ENCODE peak calls at places on chromosomes 6 and 20, in nine cellular contexts. Q, N, T, S, X, P, Y, G and L are unnamed samples.

GRCh38 chr20:49887251-49887827 is 28.0 kb downstream of the SPATA2 start:
- DNase-seq in N (no peak), Y (no peak), Q (no peak), X (no peak), G (no peak), S (no peak), P (no peak), T (no peak), L (no peak)

GRCh38 chr6:136378888-136379287 is 89.2 kb upstream of the BCLAF1 start:
- DNase-seq in P (no peak), Q (no peak), S (no peak), X (no peak), N (no peak), G (no peak), T (no peak), Y (no peak), L (no peak)

GRCh38 chr6:128455959-128456358 is 64.4 kb downstream of the PTPRK start:
- DNase-seq in P (no peak), S (no peak), Q (no peak), N (no peak), Y (no peak), T (no peak), X (no peak), G (no peak), L (no peak)

GRCh38 chr6:147547369-147547902 is 38.9 kb downstream of the SAMD5 start:
- DNase-seq in N (no peak), Y (no peak), G (no peak), X (no peak), T (no peak), S (peak), P (no peak), Q (no peak), L (no peak)

GRCh38 chr6:137362878-137363804 is 131.1 kb downstream of the OLIG3 start:
- DNase-seq in X (no peak), Q (no peak), Y (no peak), P (no peak), T (no peak), G (no peak), S (no peak), N (no peak), L (no peak)

GRCh38 chr6:44735631-44735963 is 348.1 kb downstream of the CDC5L start:
- DNase-seq in Y (peak), Q (no peak), N (no peak), G (no peak), X (peak), P (peak), T (no peak), S (no peak), L (no peak)

GRCh38 chr6:169723991-169724553 is at the start of gene PHF10:
- DNase-seq in P (peak), N (peak), X (peak), Q (no peak), G (no peak), T (peak), S (peak), Y (no peak), L (no peak)

GRCh38 chr6:40885139-40885774 is 153.8 kb downstream of the UNC5CL start:
- DNase-seq in Q (no peak), T (no peak), X (no peak), G (no peak), Y (no peak), N (no peak), S (no peak), P (no peak), L (no peak)

GRCh38 chr6:38095054-38095453 is 275.5 kb downstream of the ZFAND3 start:
- DNase-seq in N (no peak), X (no peak), S (no peak), Q (no peak), P (no peak), Y (no peak), G (peak), T (no peak), L (no peak)

GRCh38 chr6:33956206-33956605 is 152.4 kb upstream of the MLN start:
- DNase-seq in T (no peak), G (no peak), Q (no peak), N (no peak), Y (no peak), X (no peak), S (no peak), P (no peak), L (no peak)